ENCODE peak calls at places on chromosome 11, in six cellular contexts. One of them, this sample, is unnamed.

GRCh38 chr11:45924036-45924915 is 1.8 kb downstream of the LARGE2 start:
- DNase-seq in stimulated activated CD4-positive, alpha-beta T cell treated with anti-CD3 and anti-CD28 coated beads, Interleukin-15, amount 100 ng/mL, for 1 hour: no peak
- DNase-seq in putamen: no peak
- DNase-seq in AG20443: no peak
- DNase-seq in EL: no peak
- DNase-seq in CD4-positive, CD25-positive, alpha-beta regulatory T cell: no peak
- DNase-seq in this sample: no peak

GRCh38 chr11:11636671-11637070 is 14.9 kb upstream of the GALNT18 start:
- DNase-seq in stimulated activated CD4-positive, alpha-beta T cell treated with anti-CD3 and anti-CD28 coated beads, Interleukin-15, amount 100 ng/mL, for 1 hour: no peak
- DNase-seq in putamen: no peak
- DNase-seq in AG20443: no peak
- DNase-seq in EL: no peak
- DNase-seq in CD4-positive, CD25-positive, alpha-beta regulatory T cell: no peak
- DNase-seq in this sample: no peak

GRCh38 chr11:133576351-133576750 is 44.0 kb upstream of the OPCML start:
- DNase-seq in stimulated activated CD4-positive, alpha-beta T cell treated with anti-CD3 and anti-CD28 coated beads, Interleukin-15, amount 100 ng/mL, for 1 hour: no peak
- DNase-seq in putamen: no peak
- DNase-seq in AG20443: no peak
- DNase-seq in EL: no peak
- DNase-seq in CD4-positive, CD25-positive, alpha-beta regulatory T cell: no peak
- DNase-seq in this sample: no peak

GRCh38 chr11:2511421-2512369 is 66.9 kb downstream of the KCNQ1 start:
- DNase-seq in stimulated activated CD4-positive, alpha-beta T cell treated with anti-CD3 and anti-CD28 coated beads, Interleukin-15, amount 100 ng/mL, for 1 hour: no peak
- DNase-seq in putamen: no peak
- DNase-seq in AG20443: peak
- DNase-seq in EL: no peak
- DNase-seq in CD4-positive, CD25-positive, alpha-beta regulatory T cell: no peak
- DNase-seq in this sample: peak

GRCh38 chr11:115221461-115222069 is 282.6 kb downstream of the CADM1 start:
- DNase-seq in stimulated activated CD4-positive, alpha-beta T cell treated with anti-CD3 and anti-CD28 coated beads, Interleukin-15, amount 100 ng/mL, for 1 hour: no peak
- DNase-seq in putamen: no peak
- DNase-seq in AG20443: no peak
- DNase-seq in EL: no peak
- DNase-seq in CD4-positive, CD25-positive, alpha-beta regulatory T cell: no peak
- DNase-seq in this sample: no peak

GRCh38 chr11:26985941-26986340 is 8.0 kb upstream of the FIBIN start:
- DNase-seq in stimulated activated CD4-positive, alpha-beta T cell treated with anti-CD3 and anti-CD28 coated beads, Interleukin-15, amount 100 ng/mL, for 1 hour: no peak
- DNase-seq in putamen: no peak
- DNase-seq in AG20443: peak
- DNase-seq in EL: no peak
- DNase-seq in CD4-positive, CD25-positive, alpha-beta regulatory T cell: no peak
- DNase-seq in this sample: no peak

GRCh38 chr11:134228625-134229024 is 4.2 kb downstream of the VPS26B start:
- DNase-seq in stimulated activated CD4-positive, alpha-beta T cell treated with anti-CD3 and anti-CD28 coated beads, Interleukin-15, amount 100 ng/mL, for 1 hour: no peak
- DNase-seq in putamen: no peak
- DNase-seq in AG20443: peak
- DNase-seq in EL: peak
- DNase-seq in CD4-positive, CD25-positive, alpha-beta regulatory T cell: no peak
- DNase-seq in this sample: peak

GRCh38 chr11:19493446-19493845 is 219.2 kb upstream of the NAV2 start:
- DNase-seq in stimulated activated CD4-positive, alpha-beta T cell treated with anti-CD3 and anti-CD28 coated beads, Interleukin-15, amount 100 ng/mL, for 1 hour: no peak
- DNase-seq in putamen: no peak
- DNase-seq in AG20443: no peak
- DNase-seq in EL: no peak
- DNase-seq in CD4-positive, CD25-positive, alpha-beta regulatory T cell: no peak
- DNase-seq in this sample: no peak